ENCODE peak calls at places on chromosome 1, in seven cellular contexts. A, F, M, X, O, D and Y are unnamed samples.

GRCh38 chr1:7511381-7511780 is 259.7 kb upstream of the VAMP3 start:
- DNase-seq in F (no peak), D (no peak), M (no peak), X (no peak), O (no peak), A (no peak), Y (no peak)

GRCh38 chr1:27601771-27602509 is 2.0 kb downstream of the AHDC1 start:
- DNase-seq in F (no peak), O (peak; percentile 62), D (no peak), X (no peak), A (no peak), M (no peak), Y (no peak)

GRCh38 chr1:66335125-66335524 is 198.8 kb upstream of the SGIP1 start:
- DNase-seq in F (no peak), M (no peak), O (no peak), A (no peak), D (no peak), X (no peak), Y (no peak)

GRCh38 chr1:24442764-24443163 is 27.2 kb downstream of the NIPAL3 start:
- DNase-seq in O (no peak), F (no peak), M (no peak), D (no peak), A (no peak), X (no peak), Y (no peak)

GRCh38 chr1:196312739-196313138 is 295.5 kb downstream of the KCNT2 start:
- DNase-seq in F (no peak), A (no peak), M (no peak), D (no peak), O (no peak), X (no peak), Y (no peak)

GRCh38 chr1:178959543-178960460 is 65.9 kb upstream of the FAM20B start:
- DNase-seq in O (no peak), M (no peak), A (no peak), F (no peak), X (peak; percentile 57), D (no peak), Y (no peak)

GRCh38 chr1:203346060-203346754 is 4.7 kb downstream of the FMOD start:
- DNase-seq in D (no peak), O (no peak), F (no peak), A (no peak), X (no peak), M (no peak), Y (no peak)

GRCh38 chr1:15168479-15168878 is 14.9 kb downstream of the TMEM51 start:
- DNase-seq in X (no peak), A (no peak), D (peak; percentile 97), F (peak; percentile 86), M (no peak), O (no peak), Y (peak; percentile 97)

GRCh38 chr1:218478336-218478735 is 133.2 kb downstream of the TGFB2 start:
- DNase-seq in D (no peak), A (no peak), X (no peak), M (no peak), F (no peak), O (no peak), Y (peak; percentile 35)

GRCh38 chr1:236083650-236084385 is 18.9 kb upstream of the NID1 start:
- DNase-seq in A (peak; percentile 16), D (peak; percentile 94), F (no peak), X (no peak), O (no peak), M (no peak), Y (peak; percentile 88)

GRCh38 chr1:26923711-26924110 is 2.2 kb downstream of the NUDC start:
- DNase-seq in M (no peak), D (peak; percentile 50), F (no peak), O (no peak), A (no peak), X (no peak), Y (peak; percentile 46)

GRCh38 chr1:151061704-151062103 is 1.5 kb downstream of the MLLT11 start:
- DNase-seq in D (no peak), X (no peak), A (no peak), O (no peak), F (no peak), M (no peak), Y (no peak)
- H3K4me3 ChIP-seq in D (no peak overlapping the region), X (no peak overlapping the region), A (no peak overlapping the region), O (peak overlapping the region; percentile 92), F (peak overlapping the region; percentile 94), M (peak overlapping the region; percentile 97), Y (no peak overlapping the region)

DNA sequence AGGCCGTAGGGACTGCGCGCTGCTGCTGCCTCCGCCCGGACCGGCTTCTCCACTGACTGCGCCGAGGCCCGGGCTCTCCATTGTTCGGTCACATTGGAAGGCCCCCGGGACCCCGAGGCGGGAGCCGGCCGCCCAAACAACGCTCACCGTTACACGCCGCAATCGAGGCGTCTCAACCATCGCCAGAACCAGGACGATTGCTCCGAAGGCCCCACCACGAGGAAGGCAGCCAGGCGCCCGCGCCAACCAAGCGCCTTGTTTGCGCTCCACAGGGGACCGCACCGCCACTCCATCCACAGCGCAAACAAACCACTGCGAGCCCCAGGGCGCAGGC is 595 bp downstream of the GLUL start:
- DNase-seq in X (no peak), F (no peak), A (no peak), D (no peak), O (no peak), M (no peak), Y (no peak)
- TF ChIP-seq CTCF in X (no peak), F (no peak), A (no peak), D (no peak), O (peak; percentile 61), M (no peak), Y (no peak)

GRCh38 chr1:204441558-204441957 is 29.9 kb upstream of the PPP1R15B start:
- DNase-seq in O (no peak), D (no peak), X (no peak), F (no peak), A (no peak), M (no peak), Y (no peak)
- H3K4me3 ChIP-seq in O (peak overlapping the region; percentile 12), D (no peak overlapping the region), X (no peak overlapping the region), F (no peak overlapping the region), A (no peak overlapping the region), M (no peak overlapping the region), Y (no peak overlapping the region)

DNA sequence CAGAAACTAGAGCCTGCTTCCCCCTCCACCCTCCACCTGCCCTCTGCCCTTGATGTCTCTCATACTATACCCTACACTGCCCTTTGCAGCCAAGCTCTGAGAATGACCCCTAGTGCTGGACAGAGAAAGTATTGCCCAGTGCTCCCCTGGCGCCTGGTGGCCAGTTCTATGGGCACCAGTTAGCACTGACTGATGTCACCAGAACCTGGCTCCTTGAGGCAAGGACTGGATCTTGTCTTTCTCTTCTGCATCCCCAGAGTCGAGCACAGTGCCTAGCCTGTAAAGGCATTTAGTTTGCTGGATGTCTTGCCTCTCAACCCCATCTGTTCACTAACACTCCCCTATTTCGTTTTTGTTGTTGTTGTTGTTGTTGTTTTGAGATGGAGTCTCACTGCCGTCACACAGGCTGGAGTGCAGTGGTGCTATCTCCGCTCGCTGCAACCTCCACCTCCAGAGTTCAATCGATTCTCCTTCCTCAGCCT is 5.9 kb downstream of the PHLDA3 start:
- DNase-seq in D (peak; percentile 51), O (no peak), A (no peak), X (peak; percentile 71), M (no peak), F (no peak), Y (peak; percentile 67)
- TF ChIP-seq CTCF in D (peak; percentile 32), O (peak; percentile 38), A (no peak), X (peak; percentile 14), M (peak; percentile 23), F (peak; percentile 26), Y (peak; percentile 38)

GRCh38 chr1:10912441-10912840 is 100.0 kb upstream of the TARDBP start:
- DNase-seq in M (no peak), A (no peak), F (no peak), D (no peak), X (no peak), O (no peak), Y (no peak)

GRCh38 chr1:10916311-10916710 is 96.1 kb upstream of the TARDBP start:
- DNase-seq in F (no peak), X (no peak), O (no peak), D (no peak), M (no peak), A (no peak), Y (no peak)

GRCh38 chr1:10915594-10915993 is 96.9 kb upstream of the TARDBP start:
- DNase-seq in F (no peak), X (no peak), A (no peak), D (no peak), O (no peak), M (no peak), Y (no peak)

GRCh38 chr1:10911274-10912166 is 100.9 kb upstream of the TARDBP start:
- DNase-seq in X (no peak), A (no peak), O (no peak), F (no peak), M (no peak), D (no peak), Y (no peak)

DNA sequence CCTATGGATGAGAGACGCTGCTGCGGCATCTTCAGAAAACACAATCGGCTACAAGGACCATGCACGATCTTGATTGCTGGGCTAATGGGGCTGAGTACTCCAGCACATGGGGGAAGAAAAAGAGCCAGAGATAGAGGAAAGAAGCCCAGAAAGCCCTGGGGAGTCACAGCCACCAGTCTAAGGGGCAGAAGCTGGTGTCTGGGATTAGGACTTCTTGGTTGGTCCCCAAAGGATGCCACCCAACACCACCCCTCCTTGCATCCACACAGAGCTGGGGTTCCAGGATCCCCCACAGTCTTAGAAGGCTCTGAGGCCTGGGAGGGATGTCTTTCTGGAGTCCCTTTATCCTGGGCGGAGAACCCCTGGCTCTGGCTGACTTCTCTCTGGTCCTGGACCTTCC is 98.4 kb upstream of the TARDBP start:
- DNase-seq in M (no peak), F (no peak), A (no peak), D (no peak), X (peak; percentile 38), O (no peak), Y (no peak)
- H3K4me3 ChIP-seq in M (no peak overlapping the region), F (no peak overlapping the region), A (no peak overlapping the region), D (no peak overlapping the region), X (no peak overlapping the region), O (no peak overlapping the region), Y (no peak overlapping the region)